ENCODE peak calls at places on chromosomes 3 and 15, in nine cellular contexts. X is right lobe of liver; E is foreskin fibroblast; S is upper lobe of right lung; H is uterus; U is cardiac fibroblast; J is AG04450; F is CD8-positive, alpha-beta T cell; W is PC-9. B is an unnamed sample.

GRCh38 chr3:39126532-39127071 is 19.1 kb downstream of the TTC21A start:
- DNase-seq in W (no peak), X (peak), F (no peak), S (no peak), U (peak), H (peak), E (peak), J (no peak), B (no peak)

GRCh38 chr3:117734431-117734830 is 1024.9 kb downstream of the TUSC7 start:
- DNase-seq in X (no peak), E (peak), J (peak), S (no peak), H (no peak), F (no peak), U (no peak), W (no peak), B (no peak)

GRCh38 chr15:75008249-75009017 is 13.1 kb downstream of the SCAMP5 start:
- DNase-seq in J (no peak), W (no peak), U (no peak), H (no peak), X (no peak), E (no peak), S (no peak), F (no peak), B (no peak)

GRCh38 chr3:62622553-62623174 is 249.3 kb upstream of the FEZF2 start:
- DNase-seq in U (peak), J (peak), E (peak), W (no peak), F (no peak), H (no peak), X (no peak), S (no peak), B (no peak)

GRCh38 chr3:189967254-189967865 is 153.3 kb downstream of the P3H2 start:
- DNase-seq in F (no peak), J (peak), W (peak), E (peak), U (peak), X (no peak), S (no peak), H (no peak), B (no peak)

GRCh38 chr3:142975316-142975995 is 12.0 kb upstream of the PAQR9 start:
- DNase-seq in F (no peak), W (no peak), H (no peak), E (no peak), S (no peak), X (no peak), J (no peak), U (peak), B (no peak)

GRCh38 chr15:82788496-82788895 is 17.4 kb downstream of the FSD2 start:
- DNase-seq in J (no peak), W (no peak), X (no peak), F (no peak), E (no peak), U (no peak), H (no peak), S (no peak), B (no peak)

GRCh38 chr3:185152433-185153169 is at the start of gene C3orf70:
- DNase-seq in X (peak), U (peak), S (peak), E (peak), H (peak), J (no peak), W (no peak), F (no peak), B (no peak)

GRCh38 chr3:128011140-128011539 is 41.1 kb upstream of the SEC61A1 start:
- DNase-seq in X (peak), H (no peak), F (no peak), E (no peak), J (no peak), U (peak), S (peak), W (peak), B (no peak)

GRCh38 chr3:71245971-71246860 is 337.3 kb downstream of the FOXP1 start:
- DNase-seq in E (no peak), S (no peak), H (no peak), W (no peak), U (no peak), F (no peak), X (no peak), J (no peak), B (no peak)

GRCh38 chr3:69787436-69788168 is 48.3 kb downstream of the MITF start:
- DNase-seq in X (no peak), U (peak), H (no peak), S (no peak), F (no peak), E (peak), J (peak), W (no peak), B (peak)

GRCh38 chr3:186360779-186361178 is 1.3 kb downstream of the DGKG start:
- DNase-seq in U (no peak), J (no peak), E (no peak), H (no peak), F (no peak), S (no peak), X (peak), W (no peak), B (no peak)

GRCh38 chr15:96352594-96353377 is 22.3 kb downstream of the NR2F2 start:
- DNase-seq in W (no peak), E (no peak), H (no peak), J (no peak), U (peak), X (no peak), F (no peak), S (no peak), B (no peak)

GRCh38 chr3:67405193-67405592 is 249.2 kb downstream of the SUCLG2 start:
- DNase-seq in X (no peak), F (no peak), U (no peak), S (no peak), W (no peak), H (no peak), J (no peak), E (no peak), B (no peak)

GRCh38 chr15:88738796-88739195 is 64.4 kb upstream of the ACAN start:
- DNase-seq in U (peak), F (no peak), X (no peak), J (no peak), E (peak), W (no peak), H (no peak), S (no peak), B (no peak)

GRCh38 chr15:77059761-77060345 is 11.1 kb downstream of the TSPAN3 start:
- DNase-seq in J (no peak), H (no peak), F (no peak), W (no peak), U (peak), E (no peak), X (no peak), S (no peak), B (no peak)

GRCh38 chr3:164230385-164231094 is 847.8 kb downstream of the SI start:
- DNase-seq in X (no peak), U (no peak), J (no peak), H (no peak), W (no peak), E (no peak), S (no peak), F (no peak), B (no peak)

GRCh38 chr3:48467473-48468267 is 21.1 kb downstream of the ATRIP start:
- DNase-seq in F (no peak), H (no peak), E (no peak), U (no peak), J (no peak), W (no peak), X (no peak), S (no peak), B (no peak)

GRCh38 chr3:118760611-118761606 is 273.7 kb downstream of the IGSF11 start:
- DNase-seq in H (no peak), W (no peak), J (no peak), E (no peak), X (no peak), S (no peak), F (no peak), U (no peak), B (no peak)

GRCh38 chr3:171874879-171875278 is 31.7 kb downstream of the TMEM212 start:
- DNase-seq in W (no peak), H (no peak), F (no peak), S (no peak), E (no peak), J (no peak), U (peak), X (no peak), B (no peak)

GRCh38 chr15:93333826-93334225 is 244.8 kb upstream of the RGMA start:
- DNase-seq in S (no peak), F (no peak), U (no peak), E (no peak), J (no peak), H (no peak), W (no peak), X (no peak), B (no peak)

GRCh38 chr15:90875549-90875981 is 7.2 kb downstream of the FURIN start:
- DNase-seq in J (no peak), E (no peak), X (no peak), W (no peak), U (no peak), H (no peak), F (no peak), S (no peak), B (no peak)

GRCh38 chr3:148881286-148881685 is 16.2 kb downstream of the CPA3 start:
- DNase-seq in X (no peak), E (peak), F (no peak), H (no peak), U (peak), J (no peak), S (no peak), W (no peak), B (no peak)

GRCh38 chr15:23035964-23036566 is 3.3 kb downstream of the TUBGCP5 start:
- DNase-seq in J (no peak), S (no peak), E (peak), X (no peak), F (peak), U (peak), W (peak), H (no peak), B (no peak)

GRCh38 chr3:143139786-143140185 is 20.2 kb downstream of the CHST2 start:
- DNase-seq in F (no peak), H (no peak), U (peak), W (no peak), E (peak), S (no peak), X (no peak), J (no peak), B (no peak)

GRCh38 chr3:190172751-190173150 is 52.1 kb upstream of the P3H2 start:
- DNase-seq in S (no peak), U (peak), E (no peak), J (no peak), F (no peak), W (no peak), X (no peak), H (no peak), B (no peak)

GRCh38 chr3:14122301-14122700 is 2.4 kb downstream of the CHCHD4 start:
- DNase-seq in U (no peak), E (no peak), F (no peak), H (no peak), X (no peak), W (no peak), S (no peak), J (no peak), B (no peak)
- H3K4me3 ChIP-seq in U (no peak), E (no peak), F (no peak), H (no peak), X (no peak), W (no peak), S (no peak), J (no peak), B (no peak)

GRCh38 chr3:153855772-153856171 is 265.4 kb upstream of the ARHGEF26 start:
- DNase-seq in S (no peak), X (no peak), E (no peak), J (no peak), H (no peak), W (no peak), F (no peak), U (no peak), B (no peak)
- TF ChIP-seq CTCF in S (no peak), X (no peak), E (no peak), J (no peak), H (no peak), W (no peak), F (no peak), U (no peak), B (no peak)

GRCh38 chr3:152381881-152382295 is 113.2 kb downstream of the MBNL1 start:
- DNase-seq in F (no peak), X (no peak), U (no peak), J (no peak), E (no peak), H (no peak), S (no peak), W (no peak), B (no peak)
- H3K4me3 ChIP-seq in F (no peak), X (peak), U (peak), J (no peak), E (peak), H (peak), S (peak), W (no peak), B (no peak)

GRCh38 chr15:60554494-60554893 is 75.6 kb upstream of the ICE2 start:
- DNase-seq in X (no peak), J (no peak), F (no peak), W (no peak), E (no peak), S (no peak), H (no peak), U (no peak), B (no peak)

GRCh38 chr15:60553163-60553562 is 74.2 kb upstream of the ICE2 start:
- DNase-seq in X (no peak), J (no peak), U (no peak), W (no peak), S (no peak), E (no peak), H (no peak), F (no peak), B (no peak)

GRCh38 chr15:60555814-60556213 is 76.9 kb upstream of the ICE2 start:
- DNase-seq in S (no peak), J (no peak), W (no peak), F (no peak), E (no peak), U (no peak), X (no peak), H (no peak), B (no peak)

GRCh38 chr15:60555291-60555690 is 76.3 kb upstream of the ICE2 start:
- DNase-seq in F (no peak), J (no peak), W (no peak), X (no peak), E (no peak), H (no peak), U (no peak), S (no peak), B (no peak)

GRCh38 chr15:60557157-60557556 is 78.2 kb upstream of the ICE2 start:
- DNase-seq in S (no peak), E (no peak), J (no peak), F (no peak), U (no peak), X (no peak), H (no peak), W (no peak), B (no peak)
- TF ChIP-seq CTCF in S (no peak), E (no peak), J (no peak), F (no peak), U (no peak), X (no peak), H (no peak), W (no peak), B (no peak)

GRCh38 chr3:47379488-47379899 is 1.3 kb upstream of the PTPN23 start:
- DNase-seq in J (no peak), H (no peak), S (no peak), E (no peak), W (no peak), F (no peak), X (peak), U (no peak), B (no peak)
- H3K4me3 ChIP-seq in J (peak), H (no peak), S (peak), E (peak), W (peak), F (peak), X (peak), U (peak), B (peak)

GRCh38 chr3:133158686-133159085 is 120.5 kb downstream of the TMEM108 start:
- DNase-seq in E (no peak), X (no peak), W (no peak), H (no peak), U (no peak), J (no peak), S (no peak), F (no peak), B (no peak)

GRCh38 chr3:133162906-133163305 is 124.7 kb downstream of the TMEM108 start:
- DNase-seq in W (no peak), X (no peak), J (no peak), F (no peak), E (no peak), U (no peak), S (no peak), H (no peak), B (no peak)

GRCh38 chr3:133161666-133162065 is 123.5 kb downstream of the TMEM108 start:
- DNase-seq in E (no peak), W (no peak), X (no peak), J (no peak), H (no peak), U (no peak), F (no peak), S (no peak), B (no peak)

GRCh38 chr3:133157716-133158115 is 119.5 kb downstream of the TMEM108 start:
- DNase-seq in S (no peak), J (no peak), U (no peak), H (no peak), E (no peak), X (no peak), F (no peak), W (no peak), B (no peak)

DNA sequence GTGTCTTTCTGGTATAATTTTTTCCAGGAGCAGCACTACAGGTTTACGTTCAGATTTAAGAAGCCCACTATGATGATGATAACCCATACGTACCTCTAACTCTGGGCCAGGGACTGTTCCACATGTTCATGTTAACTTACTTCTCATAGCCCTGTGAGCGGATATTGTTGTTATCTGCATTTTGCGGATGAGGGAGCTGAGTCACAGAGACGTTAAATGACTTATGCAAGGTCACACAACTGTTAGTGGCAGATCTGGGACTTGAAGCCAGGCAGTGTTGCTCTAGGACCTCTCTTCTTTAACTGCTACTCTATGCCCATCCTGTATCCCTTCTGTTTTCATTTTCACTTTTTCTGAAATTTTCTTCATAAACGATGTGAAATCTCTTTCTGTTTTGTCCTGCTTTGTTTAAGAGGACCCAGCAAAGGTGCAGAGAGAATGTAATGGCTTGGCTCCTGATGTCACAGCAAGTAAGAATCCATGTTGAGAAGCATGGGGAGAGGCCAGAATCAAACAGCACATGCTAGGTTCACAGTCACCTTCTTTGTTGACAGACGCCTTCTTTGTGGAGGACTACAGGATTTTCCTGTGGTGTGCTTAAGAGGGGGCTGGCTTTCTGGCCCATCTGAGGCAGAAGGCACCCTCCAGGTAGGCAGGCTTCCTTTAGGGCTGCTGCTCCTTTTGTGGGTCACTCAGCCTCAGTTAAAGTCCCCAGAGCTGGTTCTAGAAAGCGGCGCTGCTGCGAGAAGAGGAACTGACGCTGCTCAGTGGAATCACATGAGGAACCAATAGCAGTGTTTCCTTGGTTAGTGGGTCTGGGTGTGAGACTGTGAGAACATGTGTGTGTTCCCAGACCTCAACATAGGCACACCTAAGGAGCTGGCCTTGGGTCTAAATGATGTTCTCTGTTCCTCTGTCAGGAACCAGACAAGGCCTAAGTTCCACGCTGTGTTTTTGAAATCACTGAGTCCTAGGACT is 121.6 kb downstream of the TMEM108 start:
- DNase-seq in W (no peak), J (no peak), E (no peak), U (no peak), S (no peak), H (no peak), X (no peak), F (no peak), B (no peak)
- TF ChIP-seq CTCF in W (no peak), J (no peak), E (no peak), U (no peak), S (no peak), H (no peak), X (no peak), F (no peak), B (no peak)

GRCh38 chr3:156628836-156629618 is 45.4 kb upstream of the TIPARP start:
- DNase-seq in S (no peak), E (no peak), W (peak), U (peak), F (no peak), H (no peak), J (no peak), X (no peak), B (no peak)
- H3K4me3 ChIP-seq in S (no peak), E (no peak), W (peak), U (no peak), F (no peak), H (no peak), J (no peak), X (no peak), B (no peak)

DNA sequence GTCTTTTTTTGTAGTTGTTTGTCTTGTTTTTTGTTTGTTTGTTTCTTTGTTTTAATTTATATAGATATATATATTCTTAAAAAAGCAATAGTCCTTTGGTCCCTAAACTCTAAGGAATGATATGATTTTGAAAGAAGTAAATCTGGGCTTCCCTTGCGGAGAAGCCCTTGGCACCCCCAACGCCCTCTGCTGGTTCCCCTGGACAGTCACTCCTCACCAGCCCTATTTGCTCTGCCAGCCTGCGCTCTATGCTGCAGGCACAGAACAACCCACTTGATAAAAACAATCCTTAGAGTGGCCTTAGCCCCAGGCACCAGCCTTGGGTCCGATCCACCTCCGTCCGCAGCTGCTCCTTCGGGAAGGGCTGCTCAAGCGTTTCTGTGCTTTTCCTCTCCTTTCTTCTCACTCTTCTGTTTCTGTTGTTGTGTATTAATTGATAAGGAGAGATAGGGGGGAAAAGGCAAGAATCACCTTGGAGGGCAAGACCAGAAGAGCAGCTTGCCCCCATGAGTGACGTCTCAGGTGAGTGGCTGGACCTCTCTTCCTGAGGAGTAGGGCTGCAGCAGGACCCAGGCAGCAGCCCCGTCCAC is 13.7 kb upstream of the PARP6 start:
- DNase-seq in F (peak), X (peak), E (no peak), H (no peak), S (peak), W (no peak), J (no peak), U (peak), B (no peak)
- TF ChIP-seq CTCF in F (peak), X (peak), E (peak), H (peak), S (peak), W (peak), J (peak), U (peak), B (peak)

B was measured in AG09309.